ENCODE peak calls at places on chromosomes 7 and 10, in ten cellular contexts. H, A, F, L, W, Y, T, R, D and Z are unnamed samples.

GRCh38 chr7:4273566-4274230 is 408.4 kb upstream of the FOXK1 start:
- DNase-seq in H (no peak), A (no peak), F (no peak), L (no peak), W (no peak), Y (no peak), T (peak), R (no peak), D (no peak), Z (no peak)

GRCh38 chr7:126026421-126027088 is 1096.9 kb upstream of the POT1 start:
- DNase-seq in H (no peak), A (no peak), F (no peak), L (no peak), W (no peak), Y (no peak), T (no peak), R (no peak), D (no peak), Z (no peak)

GRCh38 chr10:71963351-71963755 is 842 bp upstream of the CHST3 start:
- DNase-seq in H (no peak), A (no peak), F (no peak), L (no peak), W (peak), Y (no peak), T (no peak), R (no peak), D (peak), Z (peak)

GRCh38 chr10:72729528-72729927 is 37.6 kb downstream of the MCU start:
- DNase-seq in H (no peak), A (peak), F (no peak), L (no peak), W (no peak), Y (no peak), T (no peak), R (no peak), D (no peak), Z (no peak)

GRCh38 chr10:58514102-58514472 is 1.4 kb downstream of the BICC1 start:
- DNase-seq in H (no peak), A (no peak), F (no peak), L (no peak), W (no peak), Y (no peak), T (no peak), R (no peak), D (no peak), Z (no peak)

GRCh38 chr10:104170610-104171269 is 48.8 kb downstream of the SFR1 start:
- DNase-seq in H (no peak), A (no peak), F (no peak), L (no peak), W (no peak), Y (no peak), T (no peak), R (no peak), D (no peak), Z (no peak)

GRCh38 chr7:47513741-47514241 is 68.1 kb downstream of the TNS3 start:
- DNase-seq in H (no peak), A (no peak), F (no peak), L (no peak), W (no peak), Y (no peak), T (no peak), R (no peak), D (no peak), Z (peak)

GRCh38 chr7:116710764-116711452 is 38.9 kb downstream of the MET start:
- DNase-seq in H (no peak), A (no peak), F (no peak), L (no peak), W (no peak), Y (no peak), T (no peak), R (no peak), D (no peak), Z (no peak)

GRCh38 chr10:124641282-124642075 is 102.7 kb downstream of the FAM53B start:
- DNase-seq in H (no peak), A (peak), F (no peak), L (peak), W (no peak), Y (peak), T (no peak), R (peak), D (peak), Z (peak)

GRCh38 chr7:135775230-135775629 is 26.6 kb upstream of the FAM180A start:
- DNase-seq in H (no peak), A (no peak), F (no peak), L (no peak), W (no peak), Y (no peak), T (no peak), R (no peak), D (no peak), Z (no peak)

GRCh38 chr7:147547252-147547897 is 1043.2 kb upstream of the C7orf33 start:
- DNase-seq in H (no peak), A (no peak), F (peak), L (peak), W (peak), Y (peak), T (no peak), R (peak), D (peak), Z (no peak)

GRCh38 chr10:123507298-123507697 is 158.9 kb upstream of the GPR26 start:
- DNase-seq in H (no peak), A (no peak), F (no peak), L (no peak), W (no peak), Y (no peak), T (no peak), R (no peak), D (no peak), Z (no peak)

GRCh38 chr10:30270247-30270646 is 78.8 kb downstream of the MTPAP start:
- DNase-seq in H (no peak), A (no peak), F (no peak), L (no peak), W (no peak), Y (no peak), T (no peak), R (no peak), D (no peak), Z (no peak)

GRCh38 chr7:157461805-157462771 is 125.3 kb downstream of the DNAJB6 start:
- DNase-seq in H (no peak), A (no peak), F (peak), L (peak), W (peak), Y (no peak), T (no peak), R (no peak), D (peak), Z (no peak)

GRCh38 chr10:71748671-71749191 is 24.6 kb downstream of the VSIR start:
- DNase-seq in H (no peak), A (peak), F (peak), L (peak), W (no peak), Y (peak), T (peak), R (peak), D (peak), Z (peak)

GRCh38 chr10:79044846-79045245 is 23.9 kb upstream of the ZMIZ1 start:
- DNase-seq in H (peak), A (no peak), F (no peak), L (no peak), W (no peak), Y (no peak), T (no peak), R (no peak), D (peak), Z (peak)

GRCh38 chr7:5712566-5712965 is 68.9 kb downstream of the RNF216 start:
- DNase-seq in H (no peak), A (no peak), F (no peak), L (no peak), W (no peak), Y (no peak), T (no peak), R (no peak), D (no peak), Z (no peak)

GRCh38 chr10:30581779-30582380 is 47.7 kb downstream of the LYZL2 start:
- DNase-seq in H (no peak), A (no peak), F (no peak), L (peak), W (no peak), Y (peak), T (no peak), R (peak), D (peak), Z (no peak)

DNA sequence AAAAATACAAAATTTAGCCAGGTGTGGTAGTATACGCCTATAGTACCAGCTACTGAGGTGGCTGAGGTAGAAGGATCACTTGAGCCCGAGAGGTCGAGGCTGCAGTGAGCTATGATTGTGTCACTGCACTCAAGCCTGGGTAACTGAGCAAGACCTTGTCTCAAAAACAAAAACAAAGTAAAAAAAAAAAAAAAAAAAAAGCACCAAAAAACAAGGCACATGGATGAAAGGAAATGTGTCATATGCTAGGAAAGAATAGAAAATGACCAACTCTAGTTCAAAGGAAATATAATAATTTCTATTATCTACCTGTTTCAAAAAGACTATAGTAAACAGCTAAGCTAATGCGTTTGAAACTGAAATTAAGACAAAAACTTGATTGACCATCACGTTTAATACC is 33.8 kb downstream of the UBE2H start:
- DNase-seq in H (no peak), A (no peak), F (no peak), L (no peak), W (no peak), Y (no peak), T (no peak), R (no peak), D (no peak), Z (no peak)
- TF ChIP-seq EP300 in H (no peak), A (no peak), F (no peak), L (no peak), W (no peak), Y (no peak), T (no peak), R (no peak), D (no peak), Z (no peak)

GRCh38 chr7:100837099-100837836 is 9.9 kb upstream of the EPHB4 start:
- DNase-seq in H (peak), A (peak), F (peak), L (peak), W (peak), Y (peak), T (peak), R (peak), D (peak), Z (peak)
- TF ChIP-seq POLR2AphosphoS5 in H (peak), A (no peak), F (peak), L (peak), W (peak), Y (no peak), T (peak), R (peak), D (peak), Z (peak)

GRCh38 chr7:16660702-16661464 is 14.9 kb downstream of the BZW2 start:
- DNase-seq in H (no peak), A (no peak), F (no peak), L (no peak), W (no peak), Y (no peak), T (no peak), R (peak), D (no peak), Z (no peak)
- TF ChIP-seq EP300 in H (no peak), A (no peak), F (no peak), L (no peak), W (no peak), Y (peak), T (no peak), R (peak), D (no peak), Z (no peak)

GRCh38 chr10:33335800-33336605 is 1.5 kb upstream of the NRP1 start:
- DNase-seq in H (peak), A (no peak), F (peak), L (peak), W (peak), Y (peak), T (no peak), R (no peak), D (no peak), Z (peak)

GRCh38 chr10:33335550-33335799 is 1.0 kb upstream of the NRP1 start:
- DNase-seq in H (no peak), A (no peak), F (no peak), L (peak), W (no peak), Y (no peak), T (no peak), R (no peak), D (no peak), Z (no peak)

GRCh38 chr10:33333260-33334169 is 952 bp downstream of the NRP1 start:
- DNase-seq in H (no peak), A (no peak), F (no peak), L (peak), W (no peak), Y (no peak), T (no peak), R (peak), D (no peak), Z (no peak)

GRCh38 chr10:33334839-33335549 is 527 bp upstream of the NRP1 start:
- DNase-seq in H (peak), A (no peak), F (peak), L (peak), W (peak), Y (peak), T (no peak), R (no peak), D (peak), Z (peak)

GRCh38 chr10:33334170-33334838 is at the start of gene NRP1:
- DNase-seq in H (no peak), A (no peak), F (no peak), L (peak), W (peak), Y (peak), T (no peak), R (no peak), D (no peak), Z (peak)
- TF ChIP-seq POLR2AphosphoS5 in H (no peak), A (no peak), F (peak), L (no peak), W (no peak), Y (no peak), T (peak), R (no peak), D (no peak), Z (no peak)

DNA sequence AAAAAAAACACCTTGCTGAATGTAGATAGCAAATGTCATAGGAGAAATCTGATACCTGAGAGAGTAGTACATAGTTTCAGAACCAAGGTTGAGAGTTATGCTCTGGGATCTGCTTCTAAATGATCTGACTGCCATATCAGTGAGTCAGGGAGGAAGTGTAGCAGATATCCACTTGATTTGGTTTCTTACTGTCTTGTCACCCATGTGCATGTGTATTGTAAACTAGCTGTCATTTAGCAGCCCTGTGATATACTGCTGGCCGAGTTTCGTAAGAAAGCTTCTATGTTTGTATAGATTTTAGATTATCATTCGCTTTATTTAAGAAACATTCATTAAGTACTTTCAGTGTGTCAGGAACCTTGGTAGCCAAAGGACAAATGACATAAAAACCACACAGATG is 42.0 kb downstream of the SP4 start:
- DNase-seq in H (no peak), A (no peak), F (no peak), L (no peak), W (no peak), Y (no peak), T (no peak), R (peak), D (no peak), Z (no peak)
- TF ChIP-seq EP300 in H (no peak), A (no peak), F (no peak), L (no peak), W (no peak), Y (no peak), T (no peak), R (no peak), D (no peak), Z (no peak)

GRCh38 chr10:132630156-132630555 is 92.6 kb downstream of the INPP5A start:
- DNase-seq in H (peak), A (no peak), F (no peak), L (no peak), W (no peak), Y (no peak), T (no peak), R (no peak), D (no peak), Z (peak)
- TF ChIP-seq POLR2AphosphoS5 in H (no peak), A (no peak), F (no peak), L (no peak), W (no peak), Y (no peak), T (no peak), R (no peak), D (no peak), Z (no peak)

GRCh38 chr7:139494835-139495568 is 11.5 kb upstream of the KLRG2 start:
- DNase-seq in H (no peak), A (peak), F (no peak), L (no peak), W (no peak), Y (no peak), T (no peak), R (no peak), D (no peak), Z (no peak)

GRCh38 chr7:139487366-139488080 is 4.0 kb upstream of the KLRG2 start:
- DNase-seq in H (no peak), A (no peak), F (no peak), L (no peak), W (no peak), Y (no peak), T (no peak), R (no peak), D (no peak), Z (no peak)

GRCh38 chr7:139488810-139489209 is 5.3 kb upstream of the KLRG2 start:
- DNase-seq in H (no peak), A (no peak), F (no peak), L (no peak), W (no peak), Y (no peak), T (no peak), R (no peak), D (no peak), Z (no peak)

GRCh38 chr7:139492293-139492692 is 8.8 kb upstream of the KLRG2 start:
- DNase-seq in H (no peak), A (no peak), F (no peak), L (no peak), W (no peak), Y (no peak), T (no peak), R (no peak), D (no peak), Z (no peak)

DNA sequence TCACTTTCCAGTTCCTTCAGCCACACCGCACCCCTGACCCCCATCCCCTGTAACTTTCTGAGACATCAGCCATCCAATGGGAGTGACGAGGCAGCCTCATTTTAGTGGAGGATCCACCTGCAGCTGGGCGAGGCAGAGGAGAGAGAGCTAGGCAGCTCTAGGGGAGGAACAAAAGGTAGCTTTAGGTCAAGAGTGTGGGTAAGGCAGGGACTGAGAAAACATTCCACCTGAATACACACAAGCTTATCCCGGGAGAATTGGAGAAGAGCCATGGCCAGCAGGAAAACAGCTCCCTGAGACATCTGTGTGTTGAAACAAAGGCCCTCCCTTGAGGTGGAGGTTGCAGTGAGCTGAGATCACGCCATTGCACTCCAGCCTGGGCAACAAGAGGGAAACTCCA is 6.7 kb upstream of the KLRG2 start:
- DNase-seq in H (no peak), A (no peak), F (peak), L (peak), W (no peak), Y (no peak), T (no peak), R (no peak), D (peak), Z (no peak)
- TF ChIP-seq EP300 in H (no peak), A (no peak), F (no peak), L (no peak), W (no peak), Y (no peak), T (no peak), R (no peak), D (peak), Z (no peak)

DNA sequence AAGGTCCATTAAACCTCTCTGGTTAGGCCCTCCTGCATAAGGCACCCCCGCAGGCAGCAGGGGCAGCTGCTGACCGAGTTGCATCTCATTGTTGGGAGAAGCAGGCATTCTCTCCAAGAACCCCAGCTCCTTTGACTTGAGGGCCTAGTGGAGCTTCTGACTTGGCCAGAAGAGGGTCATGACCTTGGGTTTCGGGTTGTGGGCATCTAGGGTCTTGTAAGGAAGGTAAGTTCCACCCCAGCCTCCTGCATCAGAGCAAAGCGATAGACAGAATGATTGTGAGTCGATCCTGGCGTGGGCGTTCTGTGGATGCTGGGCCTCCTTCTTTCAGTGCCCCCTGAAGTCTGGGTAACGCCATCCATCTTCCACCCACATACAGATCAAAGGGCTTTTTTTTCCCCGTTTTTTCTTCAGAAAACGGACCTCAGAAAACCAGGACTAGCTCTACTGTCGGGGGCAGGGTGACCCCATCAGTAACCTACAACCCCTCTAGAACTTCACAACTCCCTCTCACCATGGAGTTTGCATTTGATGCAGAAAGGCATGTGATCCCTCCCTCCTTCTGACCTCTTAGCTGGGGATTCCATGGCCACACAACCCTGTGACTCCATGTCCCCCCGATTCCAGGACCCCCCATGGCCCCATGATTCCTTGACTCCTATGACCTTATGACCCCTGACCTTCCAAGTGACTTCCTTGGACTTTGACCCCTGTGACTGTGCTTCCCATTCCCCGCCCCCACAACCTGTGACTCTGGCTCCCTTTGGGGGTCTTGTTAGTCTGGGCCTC is 3.0 kb downstream of the SEMA4G start:
- DNase-seq in H (peak), A (no peak), F (no peak), L (no peak), W (no peak), Y (no peak), T (no peak), R (no peak), D (no peak), Z (peak)
- TF ChIP-seq POLR2AphosphoS5 in H (no peak), A (no peak), F (no peak), L (no peak), W (no peak), Y (no peak), T (no peak), R (no peak), D (no peak), Z (no peak)